ENCODE peak calls at places on chromosomes 12 and 14, in five cellular contexts. H is HepG2, J is A549, C is K562, G is H1. D is an unnamed sample.

GRCh38 chr14:52148371-52148770 is 79.5 kb upstream of the NID2 start:
- DNase-seq in H (no peak), J (no peak), C (no peak), G (no peak), D (no peak)

GRCh38 chr14:75995372-75996041 is 9.9 kb downstream of the IFT43 start:
- DNase-seq in H (no peak), J (no peak), C (no peak), G (no peak), D (no peak)

GRCh38 chr14:50830932-50831703 is at the start of gene NIN:
- DNase-seq in H (peak; percentile 33), J (peak; percentile 72), C (peak; percentile 77), G (no peak), D (peak; percentile 71)

GRCh38 chr12:31574803-31575573 is 15.9 kb downstream of the DENND5B start:
- DNase-seq in H (peak; percentile 23), J (no peak), C (no peak), G (no peak), D (peak; percentile 90)

GRCh38 chr12:75712223-75712622 is 200.8 kb upstream of the KRR1 start:
- DNase-seq in H (peak; percentile 95), J (peak; percentile 78), C (no peak), G (no peak), D (no peak)

GRCh38 chr12:49867580-49868341 is 24.9 kb upstream of the BCDIN3D start:
- DNase-seq in H (no peak), J (no peak), C (no peak), G (no peak), D (no peak)

GRCh38 chr12:59396519-59396918 is 199.3 kb upstream of the SLC16A7 start:
- DNase-seq in H (no peak), J (no peak), C (no peak), G (no peak), D (no peak)

GRCh38 chr14:78455896-78456435 is 285.8 kb downstream of the NRXN3 start:
- DNase-seq in H (no peak), J (no peak), C (no peak), G (no peak), D (no peak)

GRCh38 chr14:39050389-39050788 is 52.6 kb downstream of the SEC23A start:
- DNase-seq in H (no peak), J (peak; percentile 21), C (no peak), G (no peak), D (peak; percentile 59)

GRCh38 chr14:32559595-32559994 is 230.5 kb downstream of the AKAP6 start:
- DNase-seq in H (no peak), J (no peak), C (no peak), G (no peak), D (no peak)

GRCh38 chr12:59808317-59808910 is 212.6 kb downstream of the SLC16A7 start:
- DNase-seq in H (peak; percentile 11), J (peak; percentile 28), C (peak; percentile 22), G (no peak), D (peak; percentile 54)

GRCh38 chr14:32202941-32203882 is at the start of gene RNU6-8:
- DNase-seq in H (peak; percentile 96), J (peak; percentile 92), C (peak; percentile 79), G (peak; percentile 82), D (peak; percentile 88)

GRCh38 chr14:62645649-62646048 is 399.6 kb downstream of the KCNH5 start:
- DNase-seq in H (no peak), J (no peak), C (no peak), G (no peak), D (no peak)

GRCh38 chr14:53032161-53032803 is 81.4 kb upstream of the FERMT2 start:
- DNase-seq in H (peak; percentile 69), J (peak; percentile 10), C (no peak), G (no peak), D (peak; percentile 7)

GRCh38 chr12:31570880-31571279 is 20.1 kb downstream of the DENND5B start:
- DNase-seq in H (peak; percentile 45), J (no peak), C (no peak), G (no peak), D (peak; percentile 58)

GRCh38 chr14:65096323-65097089 is 5.8 kb downstream of the MAX start:
- DNase-seq in H (no peak), J (no peak), C (peak; percentile 27), G (no peak), D (no peak)

GRCh38 chr14:90993792-90994191 is 66.6 kb downstream of the RPS6KA5 start:
- DNase-seq in H (no peak), J (no peak), C (no peak), G (no peak), D (no peak)

DNA sequence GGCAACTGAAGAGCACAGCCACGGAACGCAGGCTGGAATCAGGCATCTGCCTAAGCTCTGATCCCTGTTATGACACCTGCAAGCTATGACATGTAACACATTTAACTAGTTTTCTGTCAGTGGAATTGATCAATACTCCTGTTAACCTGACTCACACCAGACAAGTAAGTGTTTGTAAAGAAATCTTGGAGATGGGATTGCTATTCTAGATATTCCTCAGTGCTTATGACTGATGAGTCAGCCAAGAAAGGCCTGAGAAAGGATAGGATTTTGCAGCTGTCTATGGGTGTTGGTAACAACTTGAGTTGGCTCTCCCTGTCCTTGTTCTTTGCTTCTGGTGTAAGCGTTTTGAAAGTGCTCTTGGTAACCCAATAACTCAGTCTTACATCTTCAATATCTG is 110.5 kb downstream of the GPR135 start:
- DNase-seq in H (no peak), J (no peak), C (no peak), G (no peak), D (no peak)
- H3K4me2 ChIP-seq in H (no peak overlapping the region), J (no peak overlapping the region), C (no peak overlapping the region), G (no peak overlapping the region), D (no peak overlapping the region)

GRCh38 chr12:6201775-6202292 is 1.6 kb downstream of the CD9 start:
- DNase-seq in H (no peak), J (no peak), C (no peak), G (no peak), D (no peak)
- H3K4me3 ChIP-seq in H (no peak overlapping the region), J (peak overlapping the region; percentile 65), C (no peak overlapping the region), G (peak overlapping the region; percentile 85), D (peak overlapping the region; percentile 86)

DNA sequence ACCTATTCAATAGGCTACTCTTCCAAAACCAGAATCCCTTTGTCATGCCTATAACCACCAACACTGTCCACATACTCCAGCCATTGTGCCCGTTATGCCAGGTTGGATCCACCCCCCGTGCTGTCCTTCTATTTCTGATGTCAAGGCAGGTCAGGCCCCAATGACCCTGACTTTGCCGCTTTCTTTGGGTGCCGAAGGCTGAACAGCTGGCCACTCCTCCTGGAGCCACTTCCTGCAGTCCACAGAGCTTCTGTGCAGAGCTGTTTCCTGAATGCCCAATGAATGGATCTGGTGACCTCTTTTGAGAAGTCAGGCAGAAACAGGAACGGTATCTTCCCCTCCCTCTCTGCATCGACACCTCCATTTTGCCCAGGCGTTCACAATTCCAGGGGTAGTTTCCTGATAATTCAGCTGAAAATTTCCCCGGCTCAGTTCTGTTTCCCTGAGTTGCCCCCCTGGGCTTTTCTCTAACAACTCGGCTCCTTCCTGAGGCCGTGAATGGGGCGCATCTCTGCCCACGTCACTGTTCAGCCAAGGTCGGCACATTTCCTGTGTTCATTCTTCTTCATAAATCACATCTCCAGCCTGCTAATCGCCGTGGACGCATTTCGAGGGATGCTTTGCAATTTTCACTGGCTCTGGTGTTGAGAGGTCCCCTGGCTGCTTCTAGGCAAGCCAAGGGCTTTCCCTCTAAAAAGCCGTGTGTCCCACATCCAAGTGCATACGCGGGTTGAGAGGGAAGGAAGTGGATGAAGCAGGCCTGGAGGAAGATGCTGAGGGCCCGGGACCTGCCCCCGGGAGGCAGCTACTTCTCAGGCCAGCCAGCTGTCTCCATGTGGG is 86.4 kb downstream of the PAPOLA start:
- DNase-seq in H (no peak), J (no peak), C (no peak), G (no peak), D (no peak)
- TF ChIP-seq JUN in H (no peak), J (no peak), C (no peak), G (no peak), D (no peak)

GRCh38 chr14:97444248-97444647 is 647.1 kb downstream of the VRK1 start:
- DNase-seq in H (no peak), J (no peak), C (no peak), G (no peak), D (no peak)
- H3K4me2 ChIP-seq in H (no peak overlapping the region), J (no peak overlapping the region), C (no peak overlapping the region), G (no peak overlapping the region), D (no peak overlapping the region)

GRCh38 chr14:73955674-73956073 is 5.6 kb downstream of the COQ6 start:
- DNase-seq in H (no peak), J (no peak), C (no peak), G (no peak), D (no peak)
- H3K4me3 ChIP-seq in H (no peak overlapping the region), J (no peak overlapping the region), C (no peak overlapping the region), G (no peak overlapping the region), D (no peak overlapping the region)

DNA sequence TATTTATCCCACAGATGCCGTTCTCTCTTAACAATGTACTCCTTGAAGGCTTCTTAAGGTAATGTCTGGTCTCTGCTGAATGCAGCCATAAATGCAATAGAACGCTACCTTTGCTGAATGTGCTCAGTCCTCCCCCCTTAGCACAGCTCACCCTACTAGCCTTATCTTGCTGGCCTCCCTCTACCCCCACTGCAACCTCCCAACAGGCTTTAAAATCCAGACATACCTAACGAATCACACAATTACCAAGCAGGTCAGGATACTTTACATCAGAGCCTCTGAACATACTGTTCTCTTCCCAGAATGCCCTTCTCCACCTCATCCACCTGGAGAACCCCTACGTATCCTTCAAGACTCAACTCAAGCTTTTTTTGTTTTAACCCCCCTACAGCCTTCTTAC is 51.0 kb upstream of the CRADD start:
- DNase-seq in H (no peak), J (no peak), C (no peak), G (no peak), D (no peak)
- TF ChIP-seq JUN in H (no peak), J (no peak), C (no peak), G (no peak), D (no peak)

D was measured in endothelial cell of umbilical vein.